ENCODE peak calls at places on chromosomes 4 and X, in seven cellular contexts. E is endodermal cell, T is esophagus squamous epithelium, P is upper lobe of right lung, D is cardiac muscle cell, G is AG04450, Q is left lung. B is an unnamed sample.

GRCh38 chrX:9316096-9316495 is 148.8 kb upstream of the TBL1X start:
- DNase-seq in E (no peak), T (no peak), P (no peak), D (no peak), G (no peak), Q (no peak), B (no peak)

GRCh38 chr4:140152015-140152703 is 1.8 kb downstream of the MAML3 start:
- DNase-seq in E (peak), T (no peak), P (peak), D (no peak), G (no peak), Q (peak), B (peak)

GRCh38 chrX:113260474-113260873 is 419.8 kb upstream of the AMOT start:
- DNase-seq in E (peak), T (no peak), P (no peak), D (peak), G (no peak), Q (no peak), B (no peak)

GRCh38 chr4:138981930-138982390 is 33.6 kb upstream of the NOCT start:
- DNase-seq in E (no peak), T (no peak), P (no peak), D (peak), G (peak), Q (no peak), B (peak)

GRCh38 chr4:73815145-73815544 is 21.3 kb upstream of the CXCL6 start:
- DNase-seq in E (no peak), T (no peak), P (no peak), D (no peak), G (no peak), Q (no peak), B (no peak)

GRCh38 chr4:2501034-2501594 is 32.2 kb downstream of the RNF4 start:
- DNase-seq in E (no peak), T (no peak), P (no peak), D (no peak), G (no peak), Q (no peak), B (no peak)

GRCh38 chr4:76562161-76562560 is 127.1 kb downstream of the SHROOM3 start:
- DNase-seq in E (no peak), T (no peak), P (no peak), D (peak), G (peak), Q (no peak), B (peak)

GRCh38 chr4:38161208-38162113 is 201.3 kb downstream of the PTTG2 start:
- DNase-seq in E (no peak), T (no peak), P (no peak), D (no peak), G (no peak), Q (no peak), B (no peak)

GRCh38 chrX:41010188-41010846 is 74.9 kb upstream of the USP9X start:
- DNase-seq in E (peak), T (peak), P (peak), D (peak), G (peak), Q (peak), B (peak)

GRCh38 chr4:155207534-155208257 is 740 bp upstream of the NPY2R start:
- DNase-seq in E (peak), T (no peak), P (no peak), D (peak), G (no peak), Q (no peak), B (no peak)

GRCh38 chr4:146342600-146343192 is 128.4 kb downstream of the REELD1 start:
- DNase-seq in E (no peak), T (no peak), P (no peak), D (peak), G (no peak), Q (no peak), B (no peak)

GRCh38 chr4:173522160-173522873 is 7.7 kb downstream of the HAND2 start:
- DNase-seq in E (peak), T (no peak), P (no peak), D (peak), G (peak), Q (peak), B (peak)

DNA sequence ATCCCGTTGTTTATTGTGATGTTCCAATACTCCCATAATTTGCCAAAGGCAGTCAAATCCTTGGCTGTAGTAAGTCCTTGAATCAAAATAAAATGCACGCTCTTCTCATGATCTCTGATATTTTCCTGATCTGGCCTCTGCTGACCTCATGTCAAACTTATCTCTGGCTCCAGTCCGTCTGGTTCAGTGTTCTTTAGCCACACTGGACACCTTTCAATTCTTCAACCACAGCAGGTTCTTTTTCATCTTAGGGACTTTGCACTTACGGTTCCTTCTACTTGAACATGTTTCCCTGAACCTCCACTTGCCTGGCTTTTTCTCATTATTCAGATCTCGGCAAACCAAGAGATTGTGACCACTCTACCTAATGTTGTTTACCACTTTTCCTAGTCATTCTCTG is 10.3 kb downstream of the ENPEP start:
- DNase-seq in E (no peak), T (no peak), P (no peak), D (no peak), G (no peak), Q (no peak), B (no peak)
- H3K27ac ChIP-seq in E (no peak), T (no peak), P (no peak), D (peak), G (no peak), Q (no peak), B (no peak)

GRCh38 chr4:169956441-169956840 is 69.8 kb downstream of the MFAP3L start:
- DNase-seq in E (no peak), T (no peak), P (no peak), D (no peak), G (no peak), Q (no peak), B (no peak)
- H3K27ac ChIP-seq in E (peak), T (no peak), P (no peak), D (no peak), G (no peak), Q (no peak), B (no peak)

GRCh38 chr4:113837397-113837796 is 75.9 kb upstream of the CAMK2D start:
- DNase-seq in E (no peak), T (no peak), P (no peak), D (peak), G (peak), Q (no peak), B (peak)
- H3K27ac ChIP-seq in E (no peak), T (no peak), P (no peak), D (no peak), G (peak), Q (no peak), B (no peak)

GRCh38 chrX:36431819-36432218 is 512.3 kb downstream of the CFAP47 start:
- DNase-seq in E (no peak), T (no peak), P (no peak), D (peak), G (peak), Q (no peak), B (peak)
- H3K27ac ChIP-seq in E (no peak), T (no peak), P (no peak), D (no peak), G (no peak), Q (no peak), B (no peak)

DNA sequence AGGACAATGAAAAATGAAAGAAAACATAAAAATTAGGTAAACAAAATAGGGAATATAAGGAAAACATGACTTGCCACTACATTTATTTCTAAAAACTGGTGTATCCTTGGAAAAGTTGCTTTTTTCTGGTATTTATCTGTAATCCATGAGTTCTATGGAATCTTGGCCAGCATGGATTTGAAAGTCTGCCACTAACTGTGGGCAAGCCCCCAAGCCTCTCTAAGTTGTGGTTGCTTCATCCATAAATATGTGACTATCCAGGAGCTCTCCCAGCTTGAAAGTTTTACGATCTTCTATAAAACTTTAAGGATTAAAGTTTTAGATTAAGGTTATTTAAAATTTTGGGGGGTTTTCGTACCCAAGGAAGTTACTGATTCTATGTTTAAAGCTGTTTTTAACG is 21.8 kb downstream of the RPS6KA3 start:
- DNase-seq in E (no peak), T (no peak), P (no peak), D (peak), G (no peak), Q (no peak), B (no peak)
- H3K27ac ChIP-seq in E (no peak), T (no peak), P (no peak), D (no peak), G (no peak), Q (no peak), B (no peak)

GRCh38 chr4:119189638-119190037 is 22.9 kb upstream of the USP53 start:
- DNase-seq in E (no peak), T (no peak), P (no peak), D (peak), G (no peak), Q (no peak), B (no peak)

GRCh38 chr4:119191505-119191904 is 21.0 kb upstream of the USP53 start:
- DNase-seq in E (no peak), T (no peak), P (no peak), D (no peak), G (no peak), Q (no peak), B (no peak)

DNA sequence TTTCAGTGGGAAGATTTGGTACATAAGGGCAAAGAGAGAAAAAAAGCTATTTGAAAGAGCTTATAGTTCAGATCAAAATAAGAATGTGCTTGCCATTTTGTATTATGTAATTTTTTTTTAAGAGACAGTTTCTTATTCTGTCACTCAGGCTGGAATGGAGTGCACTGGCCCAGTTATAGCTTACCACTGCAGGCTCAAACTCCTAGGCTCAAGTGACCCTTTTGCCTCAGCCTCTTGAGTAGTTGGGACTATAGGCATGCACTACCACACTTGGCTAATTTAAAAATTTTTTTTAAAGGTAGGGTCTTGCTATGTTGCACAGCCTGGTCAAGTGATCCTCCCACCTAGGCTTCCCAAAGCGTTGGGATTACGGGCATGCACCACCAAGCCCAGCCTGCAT is 22.2 kb upstream of the USP53 start:
- DNase-seq in E (no peak), T (no peak), P (no peak), D (no peak), G (no peak), Q (no peak), B (no peak)
- H3K27ac ChIP-seq in E (no peak), T (no peak), P (no peak), D (no peak), G (no peak), Q (no peak), B (no peak)

DNA sequence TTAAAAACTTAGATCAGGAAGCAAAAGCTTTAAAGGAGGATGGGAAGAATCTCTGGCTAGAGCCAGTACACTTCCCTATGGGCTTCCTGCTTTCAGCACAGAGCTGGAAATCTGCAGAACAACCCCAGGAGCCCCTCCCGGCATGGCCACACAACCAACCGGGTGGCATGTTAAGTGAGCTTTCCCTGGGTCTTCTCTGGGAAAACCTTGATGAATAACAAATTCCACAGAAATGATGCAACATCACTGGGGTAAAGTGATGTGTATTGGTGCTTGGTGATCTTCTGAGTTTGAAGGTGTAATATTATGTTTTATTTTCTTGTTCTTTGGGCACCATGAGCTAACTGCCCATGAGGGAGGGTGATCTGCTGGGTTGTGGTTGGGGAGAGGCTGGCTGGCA is 22.1 kb downstream of the NHS start:
- DNase-seq in E (no peak), T (no peak), P (no peak), D (peak), G (no peak), Q (no peak), B (no peak)
- H3K27ac ChIP-seq in E (no peak), T (no peak), P (no peak), D (no peak), G (no peak), Q (no peak), B (no peak)

DNA sequence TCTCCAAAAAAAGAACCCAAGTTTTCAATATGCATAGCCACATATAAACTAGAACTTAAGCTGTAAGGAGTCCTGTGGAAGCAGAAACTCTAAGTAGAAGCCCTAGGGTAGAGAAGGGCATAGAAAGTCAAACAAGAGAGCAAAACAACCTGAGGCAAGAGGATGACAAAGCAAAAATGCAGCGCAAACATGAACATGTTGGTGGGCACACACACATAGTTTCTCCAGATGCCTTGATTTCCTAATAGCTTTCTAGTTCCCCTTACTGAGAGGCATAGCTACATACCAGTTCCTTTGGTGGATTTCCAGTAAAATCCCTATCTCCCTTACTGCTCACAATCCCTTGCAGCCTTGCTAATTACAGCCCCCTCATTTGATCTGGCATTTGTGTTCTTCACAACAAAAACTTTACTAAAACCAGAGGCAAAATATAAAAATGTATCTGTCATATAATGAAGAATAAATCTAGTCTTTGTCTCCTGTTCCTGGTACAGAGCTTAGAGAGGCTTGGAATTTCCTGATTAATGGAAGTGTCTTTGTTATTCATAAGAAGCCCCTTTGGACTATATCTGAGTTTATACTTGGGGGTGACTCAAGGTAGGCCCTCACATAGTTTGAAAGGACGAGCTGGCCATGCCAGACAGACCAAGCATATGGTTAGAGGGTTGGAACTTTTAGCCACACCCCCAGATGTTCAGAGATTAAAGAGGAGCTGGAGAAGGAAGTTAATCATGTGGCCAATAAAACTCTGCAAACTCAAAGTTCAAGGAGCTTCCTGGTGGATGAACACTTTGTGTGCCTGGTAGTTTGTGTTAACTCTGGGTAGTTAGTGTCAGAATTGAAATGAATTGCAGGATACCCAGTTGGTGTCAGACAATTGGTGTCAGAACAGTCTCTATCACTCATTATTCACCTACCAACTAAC is 52.7 kb upstream of the ZCCHC13 start:
- DNase-seq in E (no peak), T (no peak), P (no peak), D (peak), G (peak), Q (no peak), B (no peak)
- H3K27ac ChIP-seq in E (no peak), T (peak), P (peak), D (peak), G (peak), Q (peak), B (no peak)

B was measured in RWPE1.